ENCODE peak calls at places on chromosomes 13 and 19, in eight cellular contexts. E, H, W, R, Q, S, K and X are unnamed samples.

GRCh38 chr13:96824110-96824509 is 170.2 kb downstream of the OXGR1 start:
- DNase-seq in Q (no peak), H (no peak), R (no peak), W (no peak), K (no peak), E (no peak), S (peak; percentile 1), X (no peak)

GRCh38 chr13:34469212-34469983 is 472.7 kb upstream of the NBEA start:
- DNase-seq in K (no peak), Q (peak; percentile 89), E (no peak), R (no peak), W (peak; percentile 3), H (peak; percentile 52), S (peak; percentile 86), X (no peak)

GRCh38 chr13:49627831-49628652 is at the start of gene ARL11:
- DNase-seq in E (peak; percentile 44), S (no peak), Q (no peak), K (peak; percentile 80), R (peak; percentile 43), H (no peak), W (peak; percentile 88), X (peak; percentile 69)

GRCh38 chr13:73366241-73366640 is 307.4 kb downstream of the KLF5 start:
- DNase-seq in Q (no peak), S (no peak), E (no peak), R (no peak), H (no peak), K (no peak), W (no peak), X (no peak)

GRCh38 chr13:20658451-20658850 is 45.0 kb upstream of the IL17D start:
- DNase-seq in K (no peak), Q (no peak), H (no peak), R (no peak), S (no peak), E (peak; percentile 4), W (no peak), X (no peak)

GRCh38 chr13:90701264-90701663 is 646.2 kb upstream of the MIR17HG start:
- DNase-seq in Q (no peak), W (no peak), S (no peak), K (no peak), E (no peak), H (no peak), R (no peak), X (no peak)

GRCh38 chr19:48393559-48394330 is at the start of gene GRIN2D:
- DNase-seq in Q (no peak), H (no peak), S (peak; percentile 47), E (no peak), W (peak; percentile 78), K (peak; percentile 16), R (no peak), X (no peak)

GRCh38 chr19:2969104-2969504 is 8.3 kb upstream of the TLE6 start:
- DNase-seq in E (peak; percentile 68), Q (no peak), K (peak; percentile 33), S (peak; percentile 11), H (no peak), R (peak; percentile 84), W (no peak), X (no peak)

GRCh38 chr13:110331362-110331761 is 24.3 kb downstream of the COL4A2 start:
- DNase-seq in E (peak; percentile 87), Q (no peak), S (peak; percentile 98), H (peak; percentile 97), W (no peak), K (no peak), R (no peak), X (no peak)

GRCh38 chr19:14479309-14479984 is 4.3 kb upstream of the PTGER1 start:
- DNase-seq in Q (no peak), E (no peak), W (no peak), S (no peak), R (no peak), K (no peak), H (no peak), X (no peak)

GRCh38 chr19:45160870-45161714 is at the start of gene NKPD1:
- DNase-seq in Q (no peak), S (no peak), R (no peak), H (no peak), E (peak; percentile 82), K (peak; percentile 71), W (no peak), X (peak; percentile 47)

GRCh38 chr19:43658001-43658400 is 12.0 kb downstream of the PLAUR start:
- DNase-seq in Q (no peak), W (no peak), E (no peak), K (no peak), H (no peak), R (no peak), S (no peak), X (no peak)

GRCh38 chr19:28419312-28419711 is 793.6 kb downstream of the UQCRFS1 start:
- DNase-seq in K (no peak), H (no peak), Q (no peak), S (no peak), E (no peak), W (no peak), R (no peak), X (no peak)

GRCh38 chr19:28424041-28424440 is 788.9 kb downstream of the UQCRFS1 start:
- DNase-seq in W (peak; percentile 97), H (peak; percentile 75), E (no peak), S (peak; percentile 43), R (no peak), K (no peak), Q (no peak), X (no peak)

GRCh38 chr19:28422046-28422445 is 790.9 kb downstream of the UQCRFS1 start:
- DNase-seq in K (no peak), Q (no peak), H (no peak), S (no peak), W (no peak), R (no peak), E (no peak), X (no peak)

GRCh38 chr19:28422791-28423650 is 789.9 kb downstream of the UQCRFS1 start:
- DNase-seq in W (peak; percentile 60), S (no peak), K (no peak), H (no peak), E (no peak), R (no peak), Q (no peak), X (no peak)

GRCh38 chr19:28420731-28421550 is 792.0 kb downstream of the UQCRFS1 start:
- DNase-seq in Q (peak; percentile 22), W (no peak), E (no peak), H (no peak), R (no peak), K (no peak), S (peak; percentile 73), X (no peak)
- H3K4me1 ChIP-seq in Q (no peaks in the 10 kb centered on the region), W (peaks cover 20% of the 10 kb centered on the region), E (no peaks in the 10 kb centered on the region), H (peaks cover 27% of the 10 kb centered on the region), R (no peaks in the 10 kb centered on the region), K (no peaks in the 10 kb centered on the region), S (no peaks in the 10 kb centered on the region), X (no peaks in the 10 kb centered on the region)

DNA sequence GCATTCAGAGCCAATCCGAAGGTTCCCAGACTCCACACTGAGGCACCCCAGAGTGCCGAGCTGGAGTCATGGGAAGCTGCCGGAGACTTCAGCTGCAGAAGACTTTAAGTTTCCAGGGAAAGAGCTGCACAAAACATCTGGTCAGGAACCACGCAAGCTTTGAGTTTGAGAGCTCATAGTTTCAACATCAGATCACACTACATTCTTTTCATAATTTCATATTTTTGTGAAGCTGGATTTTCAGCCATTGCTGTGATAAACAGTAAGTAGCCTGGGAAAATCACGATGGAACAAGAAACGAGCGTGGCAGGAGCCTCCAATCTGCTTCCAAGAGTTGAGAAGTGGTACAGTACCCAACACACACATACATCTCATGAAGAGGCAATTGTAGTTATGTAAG is 25.5 kb upstream of the ATP12A start:
- DNase-seq in E (no peak), R (no peak), W (no peak), Q (no peak), S (peak; percentile 27), K (no peak), H (no peak), X (no peak)
- H3K4me3 ChIP-seq in E (no peak overlapping the region), R (no peak overlapping the region), W (no peak overlapping the region), Q (no peak overlapping the region), S (no peak overlapping the region), K (no peak overlapping the region), H (no peak overlapping the region), X (no peak overlapping the region)

GRCh38 chr19:7928334-7928706 is 2.4 kb upstream of the CTXN1 start:
- DNase-seq in R (no peak), W (no peak), K (no peak), S (peak; percentile 29), H (no peak), Q (no peak), E (no peak), X (no peak)

GRCh38 chr19:7926727-7927604 is 1.0 kb upstream of the CTXN1 start:
- DNase-seq in W (no peak), H (no peak), E (no peak), S (no peak), R (no peak), Q (no peak), K (no peak), X (no peak)

GRCh38 chr19:7927605-7928333 is 1.8 kb upstream of the CTXN1 start:
- DNase-seq in R (no peak), H (no peak), W (no peak), K (no peak), E (no peak), Q (no peak), S (no peak), X (no peak)

GRCh38 chr19:7930765-7931164 is 4.8 kb upstream of the CTXN1 start:
- DNase-seq in S (no peak), K (no peak), E (no peak), W (no peak), Q (no peak), H (no peak), R (no peak), X (no peak)

GRCh38 chr19:7928741-7929701 is 3.1 kb upstream of the CTXN1 start:
- DNase-seq in R (no peak), W (peak; percentile 91), Q (peak; percentile 82), S (peak; percentile 84), H (peak; percentile 86), E (peak; percentile 32), K (no peak), X (no peak)
- H3K27ac ChIP-seq in R (peak overlapping the region; percentile 69), W (no peak overlapping the region), Q (peak overlapping the region; percentile 99), S (peak overlapping the region; percentile 92), H (peak overlapping the region; percentile 41), E (peak overlapping the region; percentile 33), K (peak overlapping the region; percentile 86), X (peak overlapping the region; percentile 76)

GRCh38 chr19:5111051-5111450 is 142.1 kb downstream of the KDM4B start:
- DNase-seq in E (no peak), R (no peak), H (no peak), W (no peak), K (no peak), Q (no peak), S (no peak), X (no peak)
- H3K4me1 ChIP-seq in E (no peaks in the 10 kb centered on the region), R (peaks cover 14% of the 10 kb centered on the region), H (no peaks in the 10 kb centered on the region), W (peaks cover 4% of the 10 kb centered on the region), K (no peaks in the 10 kb centered on the region), Q (no peaks in the 10 kb centered on the region), S (no peaks in the 10 kb centered on the region), X (no peaks in the 10 kb centered on the region)

GRCh38 chr19:47049307-47049700 is 880 bp upstream of the TMEM160 start:
- DNase-seq in E (peak; percentile 36), S (peak; percentile 74), K (no peak), R (no peak), H (peak; percentile 83), W (peak; percentile 90), Q (no peak), X (no peak)
- H3K4me3 ChIP-seq in E (no peak overlapping the region), S (no peak overlapping the region), K (peak overlapping the region; percentile 87), R (peak overlapping the region; percentile 97), H (peak overlapping the region; percentile 73), W (no peak overlapping the region), Q (no peak overlapping the region), X (no peak overlapping the region)